ENCODE peak calls at places on chromosomes 13 and 19, in seven cellular contexts. One of them, this sample, is unnamed.
A peak's percentile ranks its signal among the peaks of the same experiment; 100 is the strongest.

GRCh38 chr19:4059493-4059880 is 7.2 kb downstream of the ZBTB7A start:
- DNase-seq in cardiac fibroblast: no peak
- DNase-seq in ureter: no peak
- DNase-seq in progenitor cell of endocrine pancreas: no peak
- DNase-seq in NCI-H69: no peak
- DNase-seq in stimulated activated CD4-positive, alpha-beta T cell treated with anti-CD3 and anti-CD28 coated beads, Interleukin-15, amount 100 ng/mL, for 1 hour: no peak
- DNase-seq in endothelial cell of umbilical vein: no peak
- DNase-seq in this sample: no peak

GRCh38 chr19:49771674-49772139 is 4.9 kb downstream of the AP2A1 start:
- DNase-seq in cardiac fibroblast: no peak
- DNase-seq in ureter: no peak
- DNase-seq in progenitor cell of endocrine pancreas: no peak
- DNase-seq in NCI-H69: no peak
- DNase-seq in stimulated activated CD4-positive, alpha-beta T cell treated with anti-CD3 and anti-CD28 coated beads, Interleukin-15, amount 100 ng/mL, for 1 hour: no peak
- DNase-seq in endothelial cell of umbilical vein: no peak
- DNase-seq in this sample: no peak

GRCh38 chr13:27607125-27607524 is 13.2 kb downstream of the LNX2 start:
- DNase-seq in cardiac fibroblast: peak; percentile 88
- DNase-seq in ureter: no peak
- DNase-seq in progenitor cell of endocrine pancreas: no peak
- DNase-seq in NCI-H69: no peak
- DNase-seq in stimulated activated CD4-positive, alpha-beta T cell treated with anti-CD3 and anti-CD28 coated beads, Interleukin-15, amount 100 ng/mL, for 1 hour: no peak
- DNase-seq in endothelial cell of umbilical vein: peak; percentile 85
- DNase-seq in this sample: no peak

GRCh38 chr13:95676100-95676774 is 702 bp upstream of the DNAJC3 start:
- DNase-seq in cardiac fibroblast: peak; percentile 46
- DNase-seq in ureter: no peak
- DNase-seq in progenitor cell of endocrine pancreas: no peak
- DNase-seq in NCI-H69: peak; percentile 87
- DNase-seq in stimulated activated CD4-positive, alpha-beta T cell treated with anti-CD3 and anti-CD28 coated beads, Interleukin-15, amount 100 ng/mL, for 1 hour: no peak
- DNase-seq in endothelial cell of umbilical vein: peak; percentile 71
- DNase-seq in this sample: no peak

GRCh38 chr19:44808463-44809371 is at the start of gene BCAM:
- DNase-seq in cardiac fibroblast: peak; percentile 85
- DNase-seq in ureter: peak; percentile 69
- DNase-seq in progenitor cell of endocrine pancreas: peak; percentile 65
- DNase-seq in NCI-H69: peak; percentile 74
- DNase-seq in stimulated activated CD4-positive, alpha-beta T cell treated with anti-CD3 and anti-CD28 coated beads, Interleukin-15, amount 100 ng/mL, for 1 hour: no peak
- DNase-seq in endothelial cell of umbilical vein: peak; percentile 49
- DNase-seq in this sample: peak; percentile 81

GRCh38 chr13:52449323-52450011 is 967 bp downstream of the VPS36 start:
- DNase-seq in cardiac fibroblast: no peak
- DNase-seq in ureter: no peak
- DNase-seq in progenitor cell of endocrine pancreas: no peak
- DNase-seq in NCI-H69: no peak
- DNase-seq in stimulated activated CD4-positive, alpha-beta T cell treated with anti-CD3 and anti-CD28 coated beads, Interleukin-15, amount 100 ng/mL, for 1 hour: no peak
- DNase-seq in endothelial cell of umbilical vein: peak; percentile 56
- DNase-seq in this sample: no peak

GRCh38 chr13:80448725-80449124 is 107.8 kb upstream of the SPRY2 start:
- DNase-seq in cardiac fibroblast: no peak
- DNase-seq in ureter: no peak
- DNase-seq in progenitor cell of endocrine pancreas: no peak
- DNase-seq in NCI-H69: no peak
- DNase-seq in stimulated activated CD4-positive, alpha-beta T cell treated with anti-CD3 and anti-CD28 coated beads, Interleukin-15, amount 100 ng/mL, for 1 hour: no peak
- DNase-seq in endothelial cell of umbilical vein: no peak
- DNase-seq in this sample: no peak

GRCh38 chr13:112893570-112894422 is 75.2 kb upstream of the MCF2L start:
- DNase-seq in cardiac fibroblast: peak; percentile 22
- DNase-seq in ureter: no peak
- DNase-seq in progenitor cell of endocrine pancreas: peak; percentile 70
- DNase-seq in NCI-H69: peak; percentile 98
- DNase-seq in stimulated activated CD4-positive, alpha-beta T cell treated with anti-CD3 and anti-CD28 coated beads, Interleukin-15, amount 100 ng/mL, for 1 hour: no peak
- DNase-seq in endothelial cell of umbilical vein: peak; percentile 12
- DNase-seq in this sample: peak; percentile 79

GRCh38 chr19:52369463-52370340 is at the start of gene ZNF880:
- DNase-seq in cardiac fibroblast: peak; percentile 94
- DNase-seq in ureter: peak; percentile 96
- DNase-seq in progenitor cell of endocrine pancreas: no peak
- DNase-seq in NCI-H69: no peak
- DNase-seq in stimulated activated CD4-positive, alpha-beta T cell treated with anti-CD3 and anti-CD28 coated beads, Interleukin-15, amount 100 ng/mL, for 1 hour: peak; percentile 74
- DNase-seq in endothelial cell of umbilical vein: peak; percentile 89
- DNase-seq in this sample: peak; percentile 2

GRCh38 chr19:35512831-35513230 is 618 bp downstream of the DMKN start:
- DNase-seq in cardiac fibroblast: no peak
- DNase-seq in ureter: no peak
- DNase-seq in progenitor cell of endocrine pancreas: no peak
- DNase-seq in NCI-H69: no peak
- DNase-seq in stimulated activated CD4-positive, alpha-beta T cell treated with anti-CD3 and anti-CD28 coated beads, Interleukin-15, amount 100 ng/mL, for 1 hour: no peak
- DNase-seq in endothelial cell of umbilical vein: no peak
- DNase-seq in this sample: no peak

GRCh38 chr19:55638864-55639359 is 1.9 kb upstream of the ZNF580 start:
- DNase-seq in cardiac fibroblast: peak; percentile 38
- DNase-seq in ureter: no peak
- DNase-seq in progenitor cell of endocrine pancreas: no peak
- DNase-seq in NCI-H69: peak; percentile 72
- DNase-seq in stimulated activated CD4-positive, alpha-beta T cell treated with anti-CD3 and anti-CD28 coated beads, Interleukin-15, amount 100 ng/mL, for 1 hour: no peak
- DNase-seq in endothelial cell of umbilical vein: no peak
- DNase-seq in this sample: no peak

GRCh38 chr19:16441661-16442071 is 30.1 kb downstream of the EPS15L1 start:
- DNase-seq in cardiac fibroblast: peak; percentile 16
- DNase-seq in ureter: no peak
- DNase-seq in progenitor cell of endocrine pancreas: peak; percentile 32
- DNase-seq in NCI-H69: peak; percentile 70
- DNase-seq in stimulated activated CD4-positive, alpha-beta T cell treated with anti-CD3 and anti-CD28 coated beads, Interleukin-15, amount 100 ng/mL, for 1 hour: no peak
- DNase-seq in endothelial cell of umbilical vein: peak; percentile 38
- DNase-seq in this sample: peak; percentile 45

GRCh38 chr13:52925221-52925620 is 76.8 kb upstream of the PCDH8 start:
- DNase-seq in cardiac fibroblast: no peak
- DNase-seq in ureter: no peak
- DNase-seq in progenitor cell of endocrine pancreas: no peak
- DNase-seq in NCI-H69: peak; percentile 44
- DNase-seq in stimulated activated CD4-positive, alpha-beta T cell treated with anti-CD3 and anti-CD28 coated beads, Interleukin-15, amount 100 ng/mL, for 1 hour: no peak
- DNase-seq in endothelial cell of umbilical vein: no peak
- DNase-seq in this sample: no peak

GRCh38 chr19:31385744-31386143 is 36.5 kb upstream of the TSHZ3 start:
- DNase-seq in cardiac fibroblast: no peak
- DNase-seq in ureter: no peak
- DNase-seq in progenitor cell of endocrine pancreas: no peak
- DNase-seq in NCI-H69: no peak
- DNase-seq in stimulated activated CD4-positive, alpha-beta T cell treated with anti-CD3 and anti-CD28 coated beads, Interleukin-15, amount 100 ng/mL, for 1 hour: no peak
- DNase-seq in endothelial cell of umbilical vein: no peak
- DNase-seq in this sample: no peak

GRCh38 chr13:35198821-35199220 is 256.8 kb downstream of the NBEA start:
- DNase-seq in cardiac fibroblast: no peak
- DNase-seq in ureter: no peak
- DNase-seq in progenitor cell of endocrine pancreas: no peak
- DNase-seq in NCI-H69: peak; percentile 40
- DNase-seq in stimulated activated CD4-positive, alpha-beta T cell treated with anti-CD3 and anti-CD28 coated beads, Interleukin-15, amount 100 ng/mL, for 1 hour: no peak
- DNase-seq in endothelial cell of umbilical vein: no peak
- DNase-seq in this sample: no peak

GRCh38 chr19:7159105-7159933 is 89.8 kb downstream of the ZNF557 start:
- DNase-seq in cardiac fibroblast: peak; percentile 89
- DNase-seq in ureter: peak; percentile 67
- DNase-seq in progenitor cell of endocrine pancreas: no peak
- DNase-seq in NCI-H69: no peak
- DNase-seq in stimulated activated CD4-positive, alpha-beta T cell treated with anti-CD3 and anti-CD28 coated beads, Interleukin-15, amount 100 ng/mL, for 1 hour: no peak
- DNase-seq in endothelial cell of umbilical vein: no peak
- DNase-seq in this sample: no peak

GRCh38 chr19:14814982-14815381 is 20.0 kb downstream of the OR7A5 start:
- DNase-seq in cardiac fibroblast: no peak
- DNase-seq in ureter: no peak
- DNase-seq in progenitor cell of endocrine pancreas: no peak
- DNase-seq in NCI-H69: no peak
- DNase-seq in stimulated activated CD4-positive, alpha-beta T cell treated with anti-CD3 and anti-CD28 coated beads, Interleukin-15, amount 100 ng/mL, for 1 hour: no peak
- DNase-seq in endothelial cell of umbilical vein: no peak
- DNase-seq in this sample: no peak

GRCh38 chr13:59931621-59932020 is 232.1 kb downstream of the DIAPH3 start:
- DNase-seq in cardiac fibroblast: no peak
- DNase-seq in ureter: no peak
- DNase-seq in progenitor cell of endocrine pancreas: no peak
- DNase-seq in NCI-H69: peak; percentile 45
- DNase-seq in stimulated activated CD4-positive, alpha-beta T cell treated with anti-CD3 and anti-CD28 coated beads, Interleukin-15, amount 100 ng/mL, for 1 hour: no peak
- DNase-seq in endothelial cell of umbilical vein: no peak
- DNase-seq in this sample: no peak

GRCh38 chr13:41099986-41100385 is 32.6 kb downstream of the KBTBD6 start:
- DNase-seq in cardiac fibroblast: no peak
- DNase-seq in ureter: no peak
- DNase-seq in progenitor cell of endocrine pancreas: no peak
- DNase-seq in NCI-H69: no peak
- DNase-seq in stimulated activated CD4-positive, alpha-beta T cell treated with anti-CD3 and anti-CD28 coated beads, Interleukin-15, amount 100 ng/mL, for 1 hour: no peak
- DNase-seq in endothelial cell of umbilical vein: no peak
- DNase-seq in this sample: no peak

GRCh38 chr19:21569497-21569870 is 64.1 kb downstream of the ZNF429 start:
- DNase-seq in cardiac fibroblast: peak; percentile 38
- DNase-seq in ureter: no peak
- DNase-seq in progenitor cell of endocrine pancreas: no peak
- DNase-seq in NCI-H69: peak; percentile 16
- DNase-seq in stimulated activated CD4-positive, alpha-beta T cell treated with anti-CD3 and anti-CD28 coated beads, Interleukin-15, amount 100 ng/mL, for 1 hour: no peak
- DNase-seq in endothelial cell of umbilical vein: no peak
- DNase-seq in this sample: no peak

GRCh38 chr13:54004026-54004699 is 975.5 kb downstream of the OLFM4 start:
- DNase-seq in cardiac fibroblast: no peak
- DNase-seq in ureter: no peak
- DNase-seq in progenitor cell of endocrine pancreas: no peak
- DNase-seq in NCI-H69: no peak
- DNase-seq in stimulated activated CD4-positive, alpha-beta T cell treated with anti-CD3 and anti-CD28 coated beads, Interleukin-15, amount 100 ng/mL, for 1 hour: no peak
- DNase-seq in endothelial cell of umbilical vein: no peak
- DNase-seq in this sample: no peak

GRCh38 chr13:29713841-29714240 is 118.4 kb upstream of the SLC7A1 start:
- DNase-seq in cardiac fibroblast: peak; percentile 12
- DNase-seq in ureter: no peak
- DNase-seq in progenitor cell of endocrine pancreas: no peak
- DNase-seq in NCI-H69: no peak
- DNase-seq in stimulated activated CD4-positive, alpha-beta T cell treated with anti-CD3 and anti-CD28 coated beads, Interleukin-15, amount 100 ng/mL, for 1 hour: no peak
- DNase-seq in endothelial cell of umbilical vein: peak; percentile 22
- DNase-seq in this sample: no peak

GRCh38 chr19:51799311-51799997 is 4.5 kb downstream of the FPR3 start:
- DNase-seq in cardiac fibroblast: peak; percentile 100
- DNase-seq in ureter: peak; percentile 87
- DNase-seq in progenitor cell of endocrine pancreas: no peak
- DNase-seq in NCI-H69: peak; percentile 14
- DNase-seq in stimulated activated CD4-positive, alpha-beta T cell treated with anti-CD3 and anti-CD28 coated beads, Interleukin-15, amount 100 ng/mL, for 1 hour: no peak
- DNase-seq in endothelial cell of umbilical vein: peak; percentile 67
- DNase-seq in this sample: no peak

GRCh38 chr13:101127741-101128353 is 288.5 kb downstream of the NALCN start:
- DNase-seq in cardiac fibroblast: peak; percentile 63
- DNase-seq in ureter: no peak
- DNase-seq in progenitor cell of endocrine pancreas: no peak
- DNase-seq in NCI-H69: peak; percentile 66
- DNase-seq in stimulated activated CD4-positive, alpha-beta T cell treated with anti-CD3 and anti-CD28 coated beads, Interleukin-15, amount 100 ng/mL, for 1 hour: no peak
- DNase-seq in endothelial cell of umbilical vein: peak; percentile 66
- DNase-seq in this sample: peak; percentile 30

This sample was measured in nephron progenitor cell.